ENCODE peak calls at places on chromosomes 11 and 22, in eight cellular contexts. V, L, D, Q, M, X, W and B are unnamed samples.

GRCh38 chr11:68950268-68950667 is 30.5 kb downstream of the MRGPRD start:
- DNase-seq in W (peak), M (peak), X (peak), V (no peak), Q (no peak), D (no peak), L (no peak), B (peak)

GRCh38 chr22:17477401-17477833 is 85.9 kb upstream of the SLC25A18 start:
- DNase-seq in W (peak), X (no peak), M (no peak), V (no peak), D (peak), L (no peak), Q (no peak), B (no peak)

GRCh38 chr11:34750692-34751405 is 130.0 kb downstream of the EHF start:
- DNase-seq in X (no peak), M (no peak), D (no peak), L (no peak), W (no peak), V (no peak), Q (no peak), B (no peak)

GRCh38 chr11:2797741-2798361 is 87.7 kb downstream of the CDKN1C start:
- DNase-seq in M (no peak), X (no peak), W (no peak), D (peak), L (peak), V (no peak), Q (peak), B (no peak)

GRCh38 chr22:26619510-26619909 is 1.7 kb upstream of the CRYBB1 start:
- DNase-seq in L (no peak), D (peak), M (no peak), X (no peak), V (no peak), Q (no peak), W (no peak), B (no peak)

GRCh38 chr22:33807465-33807864 is 112.8 kb downstream of the LARGE1 start:
- DNase-seq in Q (no peak), X (no peak), M (no peak), D (no peak), V (no peak), W (no peak), L (no peak), B (no peak)

GRCh38 chr11:70203749-70204465 is 811 bp downstream of the FADD start:
- DNase-seq in D (peak), Q (peak), L (peak), V (peak), X (peak), M (peak), W (no peak), B (peak)

GRCh38 chr11:115845872-115846271 is 341.7 kb upstream of the CADM1 start:
- DNase-seq in L (no peak), D (no peak), Q (no peak), M (no peak), V (no peak), X (no peak), W (no peak), B (no peak)

GRCh38 chr11:19694796-19695345 is 17.8 kb upstream of the NAV2 start:
- DNase-seq in W (no peak), M (no peak), X (no peak), V (no peak), D (no peak), L (no peak), Q (no peak), B (no peak)

GRCh38 chr22:45883811-45884170 is 93.2 kb downstream of the WNT7B start:
- DNase-seq in V (no peak), X (no peak), L (no peak), M (no peak), Q (no peak), D (no peak), W (no peak), B (no peak)

GRCh38 chr11:131409307-131409706 is 38.9 kb downstream of the NTM start:
- DNase-seq in W (no peak), V (no peak), D (no peak), L (no peak), Q (peak), X (no peak), M (no peak), B (no peak)

GRCh38 chr11:34916810-34917780 is 677 bp downstream of the PDHX start:
- DNase-seq in X (no peak), D (no peak), Q (peak), M (no peak), V (no peak), W (peak), L (no peak), B (no peak)

GRCh38 chr11:134483857-134484256 is 71.8 kb upstream of the B3GAT1 start:
- DNase-seq in W (no peak), X (no peak), V (no peak), M (no peak), L (no peak), D (no peak), Q (no peak), B (no peak)

GRCh38 chr11:121418625-121419114 is 33.4 kb upstream of the SORL1 start:
- DNase-seq in L (peak), D (no peak), X (no peak), W (no peak), Q (no peak), M (peak), V (no peak), B (peak)